ENCODE peak calls at places on chromosomes 11 and 22, in seven cellular contexts. H is GM12891; X is glomerular endothelial cell; D is activated naive CD4-positive, alpha-beta T cell; M is HuH-7.5; J is A673; C is NCI-H1092. O is an unnamed sample.

GRCh38 chr22:45657701-45658100 is 13.9 kb upstream of the ATXN10 start:
- DNase-seq in H (no peak), X (no peak), D (no peak), M (no peak), J (no peak), C (no peak), O (no peak)

GRCh38 chr11:123300874-123301695 is 106.0 kb upstream of the CLMP start:
- DNase-seq in H (no peak), X (peak; percentile 48), D (no peak), M (no peak), J (no peak), C (no peak), O (peak; percentile 28)

GRCh38 chr11:74731301-74732094 is at the start of gene CHRDL2:
- DNase-seq in H (no peak), X (no peak), D (no peak), M (no peak), J (peak; percentile 40), C (no peak), O (no peak)

GRCh38 chr22:43587574-43587973 is 175.8 kb downstream of the MPPED1 start:
- DNase-seq in H (no peak), X (no peak), D (no peak), M (no peak), J (no peak), C (no peak), O (no peak)

GRCh38 chr11:11422291-11423128 is 69.5 kb upstream of the CSNK2A3 start:
- DNase-seq in H (no peak), X (no peak), D (no peak), M (no peak), J (no peak), C (peak; percentile 16), O (no peak)

GRCh38 chr11:126103150-126103549 is 40.5 kb upstream of the CDON start:
- DNase-seq in H (no peak), X (no peak), D (no peak), M (no peak), J (no peak), C (no peak), O (no peak)

GRCh38 chr22:39181778-39182177 is 29.3 kb upstream of the CBX7 start:
- DNase-seq in H (no peak), X (no peak), D (no peak), M (no peak), J (no peak), C (no peak), O (no peak)

GRCh38 chr22:22558972-22559603 is at the start of gene PRAME:
- DNase-seq in H (peak; percentile 92), X (no peak), D (peak; percentile 8), M (peak; percentile 92), J (peak; percentile 92), C (peak; percentile 80), O (no peak)

GRCh38 chr11:71307811-71308645 is 55.7 kb upstream of the SHANK2 start:
- DNase-seq in H (no peak), X (no peak), D (no peak), M (no peak), J (no peak), C (no peak), O (no peak)

GRCh38 chr22:25645266-25645665 is 80.8 kb downstream of the GRK3 start:
- DNase-seq in H (no peak), X (no peak), D (no peak), M (no peak), J (no peak), C (no peak), O (no peak)

GRCh38 chr22:46122980-46123693 is 27.2 kb upstream of the PPARA start:
- DNase-seq in H (no peak), X (no peak), D (no peak), M (no peak), J (no peak), C (no peak), O (no peak)

GRCh38 chr11:70788247-70789022 is 390.1 kb downstream of the CTTN start:
- DNase-seq in H (no peak), X (peak; percentile 25), D (no peak), M (no peak), J (peak; percentile 26), C (no peak), O (peak; percentile 62)

GRCh38 chr11:78740175-78741161 is 165.8 kb upstream of the NARS2 start:
- DNase-seq in H (no peak), X (no peak), D (no peak), M (no peak), J (no peak), C (no peak), O (no peak)

GRCh38 chr11:61868601-61869476 is 22.5 kb downstream of the FADS3 start:
- DNase-seq in H (no peak), X (no peak), D (no peak), M (no peak), J (no peak), C (no peak), O (no peak)

GRCh38 chr11:127002669-127003259 is 2.2 kb upstream of the KIRREL3 start:
- DNase-seq in H (no peak), X (no peak), D (no peak), M (no peak), J (no peak), C (no peak), O (no peak)

GRCh38 chr11:57224537-57224936 is 12.5 kb downstream of the APLNR start:
- DNase-seq in H (no peak), X (no peak), D (no peak), M (no peak), J (peak; percentile 23), C (no peak), O (peak; percentile 21)

GRCh38 chr11:14054708-14055107 is 92.2 kb downstream of the SPON1 start:
- DNase-seq in H (no peak), X (no peak), D (no peak), M (no peak), J (no peak), C (no peak), O (peak; percentile 67)

GRCh38 chr22:41247703-41248102 is 7.0 kb upstream of the CHADL start:
- DNase-seq in H (no peak), X (no peak), D (no peak), M (no peak), J (no peak), C (no peak), O (no peak)

GRCh38 chr22:21697866-21698265 is 32.1 kb downstream of the PPIL2 start:
- DNase-seq in H (no peak), X (no peak), D (no peak), M (no peak), J (no peak), C (no peak), O (no peak)

O was measured in AG09309.